ENCODE peak calls at places on chromosomes 6 and 20, in four cellular contexts. I, A, H and Q are unnamed samples.

GRCh38 chr6:121645100-121645745 is 209.8 kb downstream of the GJA1 start:
- DNase-seq in H (no peak), I (no peak), A (no peak), Q (no peak)

GRCh38 chr6:119483936-119484335 is 134.4 kb upstream of the MAN1A1 start:
- DNase-seq in A (no peak), H (no peak), I (no peak), Q (no peak)

GRCh38 chr20:57999465-58000111 is 228.9 kb downstream of the ANKRD60 start:
- DNase-seq in H (no peak), I (no peak), A (no peak), Q (no peak)

GRCh38 chr6:15495375-15495901 is 167.4 kb downstream of the DTNBP1 start:
- DNase-seq in A (no peak), I (no peak), H (no peak), Q (no peak)

GRCh38 chr6:35092362-35093117 is 48.6 kb downstream of the TCP11 start:
- DNase-seq in I (peak; percentile 46), H (no peak), A (peak; percentile 24), Q (peak; percentile 29)

GRCh38 chr20:56924976-56925695 is 296.0 kb downstream of the TFAP2C start:
- DNase-seq in I (no peak), H (no peak), A (no peak), Q (no peak)

GRCh38 chr6:3237761-3238662 is 10.6 kb upstream of the TUBB2B start:
- DNase-seq in I (no peak), A (no peak), H (no peak), Q (no peak)

GRCh38 chr6:114339706-114340105 is 3.1 kb downstream of the HS3ST5 start:
- DNase-seq in I (no peak), A (no peak), H (no peak), Q (peak; percentile 37)

DNA sequence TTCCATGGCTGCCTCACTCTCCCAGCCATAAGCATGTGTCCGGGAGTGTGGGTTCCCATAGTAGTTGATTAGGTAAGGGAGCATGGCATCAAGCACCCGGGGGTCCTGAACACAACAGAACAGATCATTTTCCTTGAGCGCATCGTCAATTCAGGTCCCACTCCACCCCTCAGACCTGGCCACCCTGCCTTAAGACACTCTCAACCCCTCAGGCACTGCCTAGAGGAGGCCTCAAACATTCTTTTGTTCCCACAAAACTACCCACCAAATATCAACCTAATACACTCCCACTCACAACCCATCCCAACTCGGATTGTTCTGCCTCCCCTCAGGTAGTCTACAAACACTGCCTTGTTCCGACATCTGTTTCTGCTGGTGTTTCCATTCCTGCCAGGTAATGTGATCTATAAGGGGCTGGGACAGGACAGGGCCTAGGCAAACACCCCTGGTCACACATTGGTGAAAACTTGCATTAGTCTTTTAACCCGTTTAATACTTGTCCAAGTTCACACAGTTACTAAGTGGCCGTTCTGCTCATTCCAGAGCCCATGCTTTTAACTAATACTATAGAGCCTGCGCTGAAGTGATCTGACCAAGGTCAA is 1.4 kb downstream of the NFS1 start:
- DNase-seq in I (no peak), H (no peak), A (no peak), Q (no peak)
- H3K4me3 ChIP-seq in I (peak overlapping the region; percentile 71), H (peak overlapping the region; percentile 94), A (peak overlapping the region; percentile 96), Q (peak overlapping the region; percentile 99)

GRCh38 chr6:47729457-47729856 is 31.1 kb downstream of the ADGRF4 start:
- DNase-seq in A (no peak), H (no peak), I (no peak), Q (no peak)

GRCh38 chr6:47734826-47735481 is 36.6 kb downstream of the ADGRF4 start:
- DNase-seq in H (no peak), I (no peak), A (no peak), Q (no peak)

GRCh38 chr6:47737406-47737805 is 39.0 kb downstream of the ADGRF4 start:
- DNase-seq in H (no peak), A (no peak), I (no peak), Q (no peak)

GRCh38 chr6:47736083-47736700 is 37.8 kb downstream of the ADGRF4 start:
- DNase-seq in A (no peak), I (no peak), H (no peak), Q (no peak)

GRCh38 chr6:47733879-47734558 is 35.6 kb downstream of the ADGRF4 start:
- DNase-seq in I (no peak), A (no peak), H (no peak), Q (no peak)
- TF ChIP-seq CTCF in I (no peak), A (peak; percentile 18), H (peak; percentile 50), Q (peak; percentile 43)

GRCh38 chr20:22757424-22758189 is 173.2 kb upstream of the FOXA2 start:
- DNase-seq in A (no peak), I (no peak), H (no peak), Q (no peak)

GRCh38 chr20:22763257-22763906 is 179.0 kb upstream of the FOXA2 start:
- DNase-seq in A (no peak), H (peak; percentile 45), I (no peak), Q (no peak)

GRCh38 chr20:22768266-22768665 is 183.9 kb upstream of the FOXA2 start:
- DNase-seq in H (no peak), A (no peak), I (no peak), Q (no peak)

GRCh38 chr20:22762576-22763256 is 178.3 kb upstream of the FOXA2 start:
- DNase-seq in H (no peak), A (no peak), I (no peak), Q (no peak)
- H3K4me3 ChIP-seq in H (no peak overlapping the region), A (no peak overlapping the region), I (no peak overlapping the region), Q (no peak overlapping the region)

DNA sequence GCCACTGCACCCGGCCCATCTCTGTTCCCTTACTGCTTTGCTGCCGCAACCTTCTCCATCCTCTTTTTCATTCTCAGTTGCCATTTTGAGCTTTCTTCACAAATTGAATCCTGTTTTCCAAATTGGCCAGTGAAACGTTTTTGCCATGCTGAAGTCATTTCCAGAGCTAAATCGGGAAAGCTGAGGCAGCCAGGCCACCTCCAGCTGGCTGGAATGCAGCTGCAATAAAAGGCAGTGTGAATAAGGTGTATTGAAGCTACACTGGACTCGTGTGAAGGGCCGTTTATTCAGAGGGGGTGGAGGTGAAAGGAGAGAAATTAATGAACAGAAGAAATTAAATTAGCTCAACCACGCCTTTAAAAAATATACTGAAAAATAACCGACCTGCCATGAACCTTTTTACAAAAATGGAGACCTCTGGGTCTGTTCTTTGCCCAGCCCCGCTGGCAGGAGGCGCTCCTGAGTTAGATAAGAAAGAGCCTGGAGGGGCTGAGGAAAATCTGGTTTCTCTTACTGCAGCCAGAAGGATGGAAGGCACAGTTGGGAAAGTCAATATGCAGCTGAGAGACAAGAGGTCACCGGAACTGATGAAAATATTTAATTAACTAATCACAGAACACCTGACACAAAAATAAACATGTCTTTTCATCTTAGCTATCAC is 283.9 kb downstream of the FOXC1 start:
- DNase-seq in H (no peak), A (no peak), I (no peak), Q (no peak)
- TF ChIP-seq CTCF in H (peak; percentile 47), A (peak; percentile 61), I (peak; percentile 62), Q (peak; percentile 15)